ENCODE peak calls at places on chromosomes 2 and 18, in seven cellular contexts. O, H, N, V, W, Q and X are unnamed samples. For H3K4me1, the result is how much of the 10 kb centered on the place peaks cover.

GRCh38 chr2:177552414-177553175 is 160.0 kb downstream of the AGPS start:
- DNase-seq in V (peak), W (peak), O (peak), H (peak), N (peak), Q (peak), X (peak)

GRCh38 chr18:23134780-23135678 is at the start of gene CABLES1:
- DNase-seq in W (no peak), V (peak), Q (peak), H (no peak), O (peak), N (no peak), X (peak)

GRCh38 chr2:216370961-216371633 is 1.2 kb downstream of the MARCHF4 start:
- DNase-seq in H (no peak), V (no peak), Q (peak), N (no peak), W (no peak), O (peak), X (no peak)

GRCh38 chr2:217723078-217723477 is 279.7 kb downstream of the TNS1 start:
- DNase-seq in Q (peak), V (no peak), W (no peak), H (no peak), O (no peak), N (no peak), X (no peak)

GRCh38 chr18:11002277-11002676 is 147.1 kb downstream of the PIEZO2 start:
- DNase-seq in N (no peak), O (no peak), V (no peak), Q (no peak), W (no peak), H (no peak), X (no peak)

GRCh38 chr2:116133563-116133962 is 1680.9 kb upstream of the DDX18 start:
- DNase-seq in H (no peak), V (no peak), W (no peak), Q (no peak), N (no peak), O (no peak), X (no peak)

GRCh38 chr2:164014068-164014577 is 278.3 kb upstream of the FIGN start:
- DNase-seq in W (no peak), O (no peak), Q (peak), V (peak), N (no peak), H (no peak), X (no peak)

GRCh38 chr18:11368020-11368419 is 218.7 kb upstream of the PIEZO2 start:
- DNase-seq in V (no peak), O (no peak), W (no peak), Q (peak), H (peak), N (no peak), X (no peak)

GRCh38 chr2:3293221-3293620 is 84.4 kb downstream of the EIPR1 start:
- DNase-seq in W (no peak), V (no peak), N (no peak), Q (no peak), O (no peak), H (no peak), X (no peak)

GRCh38 chr18:8800445-8800844 is 95.1 kb downstream of the MTCL1 start:
- DNase-seq in Q (peak), W (peak), N (no peak), H (no peak), V (peak), O (no peak), X (no peak)

GRCh38 chr2:111100765-111101162 is 19.9 kb upstream of the BCL2L11 start:
- DNase-seq in O (no peak), Q (no peak), V (no peak), N (no peak), W (no peak), H (peak), X (no peak)

GRCh38 chr2:240894006-240894405 is 1.9 kb downstream of the MAB21L4 start:
- DNase-seq in Q (peak), W (no peak), H (no peak), N (no peak), V (no peak), O (no peak), X (no peak)

GRCh38 chr2:64845273-64845905 is 143.8 kb upstream of the SLC1A4 start:
- DNase-seq in O (no peak), V (no peak), W (no peak), H (no peak), Q (no peak), N (no peak), X (no peak)

GRCh38 chr2:221671515-221671914 is 99.4 kb upstream of the EPHA4 start:
- DNase-seq in W (no peak), O (no peak), N (no peak), V (peak), Q (peak), H (no peak), X (no peak)

GRCh38 chr2:120379916-120380893 is 34.3 kb downstream of the INHBB start:
- DNase-seq in Q (no peak), O (no peak), N (no peak), W (no peak), V (no peak), H (no peak), X (no peak)

GRCh38 chr2:1653956-1654695 is 90.2 kb downstream of the PXDN start:
- DNase-seq in O (no peak), H (no peak), V (peak), Q (peak), N (no peak), W (no peak), X (no peak)

GRCh38 chr2:7673843-7674242 is 756.6 kb downstream of the RNF144A start:
- DNase-seq in Q (peak), O (no peak), H (no peak), W (no peak), N (no peak), V (no peak), X (no peak)

GRCh38 chr2:197915548-197916265 is 111.3 kb downstream of the PLCL1 start:
- DNase-seq in N (no peak), W (no peak), V (peak), O (no peak), Q (peak), H (no peak), X (no peak)

GRCh38 chr2:20570249-20570648 is 80.6 kb downstream of the HS1BP3 start:
- DNase-seq in N (no peak), H (no peak), Q (no peak), V (no peak), W (no peak), O (no peak), X (no peak)

GRCh38 chr2:20567926-20568179 is 83.0 kb downstream of the HS1BP3 start:
- DNase-seq in V (no peak), Q (no peak), W (no peak), H (no peak), O (no peak), N (no peak), X (no peak)

GRCh38 chr2:20568501-20569463 is 82.1 kb downstream of the HS1BP3 start:
- DNase-seq in Q (peak), N (no peak), O (peak), V (no peak), W (no peak), H (no peak), X (peak)

GRCh38 chr2:20571231-20571630 is 79.7 kb downstream of the HS1BP3 start:
- DNase-seq in N (no peak), Q (no peak), W (no peak), H (no peak), O (no peak), V (no peak), X (no peak)

DNA sequence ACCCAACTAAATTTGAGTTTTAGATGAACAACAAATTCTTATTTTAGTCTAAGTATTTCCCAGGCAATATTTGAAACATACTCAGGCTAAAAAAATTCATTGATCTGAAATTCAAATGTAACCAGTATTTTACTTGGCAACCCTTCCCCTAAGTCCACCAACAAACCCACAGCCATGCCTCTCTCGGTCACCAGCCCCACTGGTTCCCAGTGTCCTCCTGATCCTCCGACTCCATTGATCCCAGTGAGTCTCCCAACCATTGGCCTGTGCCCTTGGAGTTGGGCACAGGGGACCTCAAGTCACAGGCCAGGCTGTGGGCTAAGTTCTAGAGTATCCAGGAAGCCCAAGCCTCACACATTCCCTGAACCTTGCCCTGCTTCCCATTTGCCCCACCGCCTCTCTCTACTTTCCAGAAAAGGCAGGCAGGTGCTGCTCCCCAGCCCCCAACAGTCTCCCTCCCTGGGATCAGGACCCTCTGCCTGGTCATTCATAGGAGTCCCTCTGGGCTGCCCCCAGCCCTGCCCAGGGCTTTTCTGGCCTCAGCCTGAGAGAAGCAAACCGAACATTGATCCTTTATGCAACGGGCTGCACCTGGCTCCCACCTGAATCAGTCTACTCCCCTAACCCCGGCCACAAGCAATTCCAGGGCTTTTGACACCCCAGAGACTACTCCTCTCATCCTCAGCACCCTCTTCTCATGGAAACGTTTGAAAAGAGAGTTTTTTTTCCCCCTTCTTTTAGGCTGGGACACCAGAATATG is 81.3 kb downstream of the HS1BP3 start:
- DNase-seq in O (no peak), H (no peak), V (no peak), W (no peak), N (no peak), Q (no peak), X (no peak)
- H3K4me1 ChIP-seq in O (half or more), H (under half), V (under half), W (under half), N (under half), Q (under half), X (under half)

GRCh38 chr2:69386376-69386775 is 651 bp downstream of the GFPT1 start:
- DNase-seq in N (no peak), V (no peak), H (no peak), W (no peak), Q (peak), O (no peak), X (peak)
- H3K4me1 ChIP-seq in N (under half), V (under half), H (under half), W (under half), Q (under half), O (half or more), X (under half)

GRCh38 chr2:144683063-144683740 is 163.3 kb upstream of the ZEB2 start:
- DNase-seq in V (peak), W (no peak), O (no peak), N (no peak), H (no peak), Q (no peak), X (no peak)
- H3K4me1 ChIP-seq in V (under half), W (under half), O (under half), N (under half), H (under half), Q (under half), X (under half)

DNA sequence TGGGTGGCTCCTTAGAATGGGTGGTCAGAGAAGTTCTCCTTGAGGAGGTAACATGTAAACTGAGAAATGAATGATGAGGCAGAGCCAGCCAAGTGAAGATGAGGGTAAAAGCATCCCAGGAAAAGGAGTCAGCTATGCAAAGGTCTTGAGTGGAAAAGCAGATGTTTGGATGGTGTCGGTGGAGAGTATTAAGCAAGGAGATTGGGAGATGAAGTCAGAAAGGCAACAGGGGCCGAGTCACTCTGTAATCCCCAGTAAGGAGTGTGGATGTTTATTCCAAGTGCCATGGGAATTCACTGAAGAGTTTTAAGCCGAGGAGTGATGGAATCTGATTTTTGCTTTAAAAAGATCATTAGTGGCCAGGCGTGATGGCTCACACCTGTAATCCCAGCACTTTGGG is 3.4 kb upstream of the STAMBP start:
- DNase-seq in W (no peak), Q (peak), H (no peak), N (no peak), V (no peak), O (no peak), X (no peak)
- H3K4me1 ChIP-seq in W (under half), Q (under half), H (under half), N (under half), V (under half), O (under half), X (under half)

GRCh38 chr2:218756599-218757377 is 25.2 kb upstream of the CYP27A1 start:
- DNase-seq in O (no peak), W (no peak), N (no peak), V (no peak), H (no peak), Q (no peak), X (no peak)

GRCh38 chr2:218754781-218755180 is 27.2 kb upstream of the CYP27A1 start:
- DNase-seq in N (no peak), Q (no peak), O (no peak), H (no peak), V (no peak), W (no peak), X (no peak)

GRCh38 chr2:218754201-218754600 is 27.7 kb upstream of the CYP27A1 start:
- DNase-seq in V (no peak), N (no peak), O (no peak), H (no peak), Q (no peak), W (no peak), X (no peak)

GRCh38 chr2:218755198-218755566 is 26.8 kb upstream of the CYP27A1 start:
- DNase-seq in V (no peak), O (no peak), H (no peak), N (no peak), Q (no peak), W (no peak), X (no peak)

DNA sequence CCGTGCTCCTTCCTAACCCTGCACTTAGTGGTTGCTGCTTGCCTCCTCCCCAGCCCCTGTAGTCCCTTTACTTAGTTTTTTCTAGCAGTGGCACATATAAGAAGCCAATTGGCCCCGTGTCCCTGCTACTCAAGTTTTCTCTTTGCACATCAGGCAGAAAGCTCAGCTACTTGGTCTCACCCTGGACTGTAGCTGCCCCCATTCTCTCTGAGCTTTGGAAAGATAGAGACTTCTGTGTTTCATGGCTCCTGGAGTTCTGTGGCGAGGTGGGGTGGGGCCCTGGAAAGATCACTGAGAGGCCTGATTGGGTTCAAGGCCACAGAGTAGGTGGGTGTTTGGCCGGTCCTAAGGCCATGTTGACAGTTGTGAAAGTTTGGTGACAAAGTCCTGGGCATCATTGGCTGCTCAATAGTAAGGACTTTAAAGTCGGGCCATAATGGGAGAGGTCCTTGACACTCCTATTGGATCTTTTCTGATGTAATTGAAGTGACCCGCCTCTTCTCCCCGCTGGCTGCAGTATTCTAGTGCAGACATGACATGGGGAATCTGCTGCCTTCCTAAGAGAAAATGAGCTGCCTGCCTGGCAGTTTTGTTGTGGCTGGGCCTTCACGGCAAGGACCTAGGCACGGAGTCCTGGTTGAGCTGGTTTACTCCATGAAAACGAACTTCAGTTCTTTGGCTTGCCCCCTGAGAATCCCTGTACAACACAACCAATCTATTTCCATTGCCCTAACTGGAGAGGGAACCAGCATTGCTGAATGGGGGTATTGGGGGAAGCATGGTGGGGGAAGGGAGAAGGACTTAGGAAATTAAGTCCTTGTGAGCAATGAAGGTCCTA is 26.2 kb upstream of the CYP27A1 start:
- DNase-seq in H (no peak), V (no peak), W (no peak), Q (no peak), O (no peak), N (no peak), X (no peak)
- H3K4me1 ChIP-seq in H (under half), V (under half), W (under half), Q (under half), O (under half), N (under half), X (under half)

DNA sequence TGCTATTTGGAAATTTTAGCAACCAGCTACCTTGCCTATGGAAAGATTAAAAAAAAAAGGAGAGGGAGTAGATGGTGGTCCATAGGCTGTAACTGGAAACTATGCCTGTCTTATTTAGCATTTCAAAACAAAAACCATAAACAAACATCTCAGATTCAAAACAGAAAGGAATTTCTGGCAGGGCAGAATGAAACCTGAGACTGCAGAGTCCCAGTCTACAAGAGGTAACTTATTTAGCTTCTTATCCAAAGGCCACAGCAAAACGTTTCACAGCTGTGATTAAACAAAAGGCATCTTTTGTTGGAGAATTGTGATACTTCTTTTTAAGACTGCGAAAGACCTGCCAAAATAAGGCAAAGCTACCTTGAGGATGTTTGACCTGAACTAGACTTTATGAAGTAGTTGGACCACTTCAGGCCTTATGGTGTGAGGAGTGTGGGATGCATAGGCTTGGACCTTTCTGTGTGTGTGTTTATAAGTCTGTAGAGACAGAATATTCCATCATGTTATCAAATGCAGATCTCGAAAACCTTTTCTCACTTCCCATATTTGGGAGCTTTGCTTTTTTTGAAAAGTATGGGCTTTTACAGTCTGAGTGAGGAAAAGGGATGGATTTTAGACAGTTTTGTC is 11.0 kb downstream of the CRIM1 start:
- DNase-seq in W (no peak), Q (no peak), N (no peak), H (no peak), O (no peak), V (peak), X (no peak)
- H3K4me1 ChIP-seq in W (half or more), Q (half or more), N (under half), H (under half), O (half or more), V (half or more), X (under half)

GRCh38 chr2:69171829-69172228 is 158.8 kb downstream of the ANTXR1 start:
- DNase-seq in O (no peak), H (no peak), Q (no peak), V (no peak), W (no peak), N (no peak), X (no peak)
- H3K4me1 ChIP-seq in O (under half), H (under half), Q (half or more), V (under half), W (under half), N (under half), X (under half)

DNA sequence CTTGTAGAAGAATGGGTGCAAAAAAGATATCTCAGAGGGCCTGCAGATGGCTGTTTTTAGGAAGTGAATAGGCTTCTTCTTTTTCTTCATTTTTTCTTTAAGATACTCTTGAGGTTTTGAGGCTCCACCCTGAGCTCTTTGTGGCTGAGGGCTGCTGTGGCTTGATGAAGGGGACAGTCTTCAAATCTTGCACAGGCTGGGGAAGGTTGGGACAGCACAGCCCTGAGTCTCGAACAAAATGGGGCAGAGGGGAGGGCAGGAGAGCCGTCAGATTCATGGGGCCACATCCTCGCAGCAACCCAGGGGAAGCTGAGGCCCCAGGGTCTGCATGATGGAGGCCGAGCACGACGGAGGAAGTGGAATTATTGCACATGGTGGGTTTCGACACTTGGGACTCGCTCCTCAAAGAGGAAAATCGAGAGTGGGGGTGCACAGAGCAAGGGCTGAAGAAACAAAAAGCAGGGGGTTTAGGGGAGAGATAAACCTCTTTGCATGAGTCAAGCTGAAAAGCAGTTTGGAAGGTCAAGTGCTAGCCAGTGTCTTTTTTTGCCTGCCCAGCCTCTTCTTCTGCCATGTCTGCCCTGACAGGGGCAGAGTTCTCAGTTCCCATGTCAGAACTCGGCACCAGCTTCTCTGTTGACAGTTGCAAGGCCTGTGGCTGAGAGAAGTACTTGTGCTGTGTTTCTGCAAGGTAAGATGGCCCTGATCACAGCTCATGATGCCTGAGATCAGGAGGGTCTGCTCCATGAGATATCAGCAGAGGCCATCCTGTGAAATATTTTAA is 19.5 kb downstream of the INPP4A start:
- DNase-seq in V (no peak), Q (no peak), W (no peak), O (no peak), H (no peak), N (no peak), X (peak)
- H3K4me1 ChIP-seq in V (under half), Q (under half), W (under half), O (half or more), H (half or more), N (half or more), X (half or more)